ENCODE peak calls at places on chromosomes 6 and 20, in eight cellular contexts. G is HTR-8/SVneo; S is MCF 10A; E is stimulated activated CD4-positive, alpha-beta T cell treated with anti-CD3 and anti-CD28 coated beads, Interleukin-12 subunit alpha, Interleukin-12 subunit beta, amount 100 ng/mL, for 48 hours; P is amniotic stem cell; K is fibroblast of pulmonary artery; T is NCI-H1105 treated with DMSO at 0.1 percent for 48 hours; N is HEK293T. Y is an unnamed sample.
A peak's percentile ranks its signal among the peaks of the same experiment; 100 is the strongest.

GRCh38 chr20:45933231-45934045 is 1.0 kb upstream of the PCIF1 start:
- DNase-seq in K (peak; percentile 74), G (peak; percentile 98), T (peak; percentile 89), E (peak; percentile 58), P (no peak), N (peak; percentile 63), S (peak; percentile 81), Y (peak; percentile 67)

GRCh38 chr6:152821525-152821924 is 70.9 kb downstream of the VIP start:
- DNase-seq in P (no peak), K (no peak), G (no peak), N (peak; percentile 10), E (no peak), S (no peak), T (no peak), Y (no peak)

GRCh38 chr6:53979468-53980067 is 131.7 kb upstream of the MLIP start:
- DNase-seq in N (peak; percentile 52), P (no peak), T (peak; percentile 58), S (peak; percentile 58), K (peak; percentile 75), E (no peak), G (peak; percentile 51), Y (peak; percentile 64)

GRCh38 chr6:57024321-57024720 is 22.2 kb upstream of the KIAA1586 start:
- DNase-seq in S (no peak), G (no peak), T (no peak), P (no peak), N (no peak), E (no peak), K (no peak), Y (no peak)

GRCh38 chr6:34602318-34603111 is 46.4 kb upstream of the SPDEF start:
- DNase-seq in P (no peak), S (no peak), T (peak; percentile 46), N (no peak), E (no peak), G (peak; percentile 20), K (no peak), Y (no peak)

GRCh38 chr6:43242908-43243648 is at the start of gene TTBK1:
- DNase-seq in G (no peak), K (no peak), T (peak; percentile 52), E (no peak), N (no peak), P (no peak), S (no peak), Y (no peak)

GRCh38 chr20:58891686-58892125 is 39.2 kb downstream of the GNAS start:
- DNase-seq in G (peak; percentile 62), S (peak; percentile 36), E (peak; percentile 19), P (no peak), N (peak; percentile 25), K (peak; percentile 48), T (peak; percentile 45), Y (no peak)

GRCh38 chr6:108492131-108492766 is 68.5 kb upstream of the FOXO3 start:
- DNase-seq in T (peak; percentile 61), E (no peak), P (peak; percentile 22), N (peak; percentile 25), K (peak; percentile 76), S (peak; percentile 59), G (peak; percentile 44), Y (peak; percentile 77)

GRCh38 chr6:105733556-105734162 is 330.8 kb upstream of the PREP start:
- DNase-seq in S (peak; percentile 51), T (peak; percentile 61), E (no peak), K (peak; percentile 55), G (no peak), P (no peak), N (no peak), Y (peak; percentile 13)

GRCh38 chr6:37965964-37966676 is 146.6 kb downstream of the ZFAND3 start:
- DNase-seq in K (peak; percentile 40), G (no peak), E (no peak), S (peak; percentile 73), P (no peak), N (no peak), T (no peak), Y (no peak)

GRCh38 chr20:43938932-43939761 is 24.5 kb downstream of the TOX2 start:
- DNase-seq in P (peak; percentile 97), K (peak; percentile 100), N (no peak), G (peak; percentile 93), T (peak; percentile 4), E (no peak), S (peak; percentile 99), Y (peak; percentile 96)

GRCh38 chr6:159043236-159043635 is 1.6 kb downstream of the TAGAP start:
- DNase-seq in T (no peak), K (no peak), P (no peak), E (no peak), G (no peak), S (no peak), N (no peak), Y (no peak)

GRCh38 chr6:168404560-168404959 is 36.4 kb upstream of the SMOC2 start:
- DNase-seq in T (no peak), G (no peak), S (no peak), P (no peak), K (no peak), E (no peak), N (no peak), Y (no peak)

Y was measured in endothelial cell of umbilical vein.